ENCODE peak calls at places on chromosomes 3 and 15, in six cellular contexts. S is neural progenitor cell, F is NT2/D1, W is neuronal stem cell, R is heart left ventricle, L is IMR-90. O is an unnamed sample.
A peak's percentile ranks its signal among the peaks of the same experiment; 100 is the strongest.

GRCh38 chr3:116018651-116019050 is 395.3 kb downstream of the GAP43 start:
- DNase-seq in S (no peak), F (no peak), W (no peak), R (no peak), L (peak; percentile 45), O (no peak)

GRCh38 chr3:195224156-195224979 is 46.6 kb downstream of the XXYLT1 start:
- DNase-seq in S (no peak), F (no peak), W (no peak), R (peak; percentile 11), L (no peak), O (no peak)

GRCh38 chr3:63824309-63824708 is 5.2 kb downstream of the C3orf49 start:
- DNase-seq in S (no peak), F (no peak), W (no peak), R (no peak), L (peak; percentile 87), O (peak; percentile 55)

GRCh38 chr15:79661411-79661810 is 229.3 kb downstream of the MINAR1 start:
- DNase-seq in S (no peak), F (no peak), W (no peak), R (no peak), L (no peak), O (no peak)

GRCh38 chr15:40911139-40911538 is 16.9 kb downstream of the VPS18 start:
- DNase-seq in S (peak; percentile 59), F (peak; percentile 80), W (no peak), R (no peak), L (no peak), O (no peak)

GRCh38 chr15:59918994-59919951 is 84.8 kb upstream of the FOXB1 start:
- DNase-seq in S (no peak), F (no peak), W (no peak), R (no peak), L (peak; percentile 56), O (peak; percentile 82)

GRCh38 chr3:169562988-169563774 is 100.3 kb downstream of the MECOM start:
- DNase-seq in S (no peak), F (no peak), W (no peak), R (no peak), L (no peak), O (no peak)

GRCh38 chr3:152842423-152842822 is 7.5 kb downstream of the P2RY1 start:
- DNase-seq in S (no peak), F (no peak), W (no peak), R (no peak), L (no peak), O (no peak)

GRCh38 chr15:88623061-88623460 is 1.9 kb downstream of the AEN start:
- DNase-seq in S (no peak), F (no peak), W (no peak), R (no peak), L (peak; percentile 93), O (peak; percentile 81)

GRCh38 chr3:60584250-60584649 is 667.0 kb downstream of the FHIT start:
- DNase-seq in S (no peak), F (no peak), W (no peak), R (no peak), L (peak; percentile 76), O (no peak)

GRCh38 chr3:23819599-23820360 is 14.0 kb downstream of the UBE2E1 start:
- DNase-seq in S (peak; percentile 27), F (no peak), W (no peak), R (no peak), L (no peak), O (no peak)

GRCh38 chr3:188244395-188244861 is 90.5 kb downstream of the LPP start:
- DNase-seq in S (no peak), F (no peak), W (no peak), R (no peak), L (peak; percentile 76), O (peak; percentile 58)

GRCh38 chr3:37984596-37984995 is 6.0 kb upstream of the VILL start:
- DNase-seq in S (no peak), F (no peak), W (no peak), R (no peak), L (no peak), O (no peak)

GRCh38 chr15:85284497-85284896 is 95.9 kb upstream of the AKAP13 start:
- DNase-seq in S (no peak), F (no peak), W (no peak), R (no peak), L (no peak), O (no peak)

GRCh38 chr15:90530250-90531051 is 728 bp downstream of the CRTC3 start:
- DNase-seq in S (peak; percentile 55), F (no peak), W (peak; percentile 17), R (peak; percentile 57), L (peak; percentile 24), O (no peak)

GRCh38 chr3:133547432-133548041 is 25.9 kb upstream of the CDV3 start:
- DNase-seq in S (no peak), F (no peak), W (no peak), R (peak; percentile 24), L (peak; percentile 74), O (no peak)

GRCh38 chr15:33048255-33048654 is 146.3 kb downstream of the FMN1 start:
- DNase-seq in S (peak; percentile 45), F (no peak), W (peak; percentile 36), R (no peak), L (no peak), O (no peak)

GRCh38 chr3:121957674-121958419 is 63.6 kb downstream of the SLC15A2 start:
- DNase-seq in S (no peak), F (no peak), W (no peak), R (no peak), L (no peak), O (no peak)

GRCh38 chr3:23863060-23863459 is 53.7 kb downstream of the NKIRAS1 start:
- DNase-seq in S (no peak), F (no peak), W (no peak), R (no peak), L (peak; percentile 31), O (no peak)

GRCh38 chr3:113531826-113532697 is at the start of gene SIDT1:
- DNase-seq in S (peak; percentile 39), F (no peak), W (peak; percentile 21), R (peak; percentile 31), L (no peak), O (no peak)

GRCh38 chr15:84598993-84599392 is 1.8 kb upstream of the ZSCAN2 start:
- DNase-seq in S (peak; percentile 60), F (no peak), W (no peak), R (no peak), L (peak; percentile 66), O (peak; percentile 58)

GRCh38 chr15:98207928-98208327 is 247.4 kb downstream of the ARRDC4 start:
- DNase-seq in S (no peak), F (no peak), W (no peak), R (no peak), L (no peak), O (no peak)

GRCh38 chr3:59866076-59866475 is 816.3 kb upstream of the CFAP20DC start:
- DNase-seq in S (no peak), F (no peak), W (no peak), R (no peak), L (no peak), O (peak; percentile 13)

GRCh38 chr15:64155802-64156651 is 4.5 kb downstream of the SNX22 start:
- DNase-seq in S (no peak), F (no peak), W (no peak), R (no peak), L (no peak), O (no peak)
- H3K36me3 ChIP-seq in S (no peaks in the 10 kb centered on the region), F (peaks cover 67% of the 10 kb centered on the region), W (peaks cover 48% of the 10 kb centered on the region), R (no peaks in the 10 kb centered on the region), L (peaks cover 58% of the 10 kb centered on the region), O (peaks cover 66% of the 10 kb centered on the region)

GRCh38 chr3:11570789-11571495 is 72.8 kb downstream of the VGLL4 start:
- DNase-seq in S (no peak), F (no peak), W (no peak), R (no peak), L (no peak), O (peak; percentile 28)

GRCh38 chr3:11568503-11569155 is 75.1 kb downstream of the VGLL4 start:
- DNase-seq in S (no peak), F (no peak), W (no peak), R (peak; percentile 79), L (peak; percentile 93), O (peak; percentile 95)

GRCh38 chr3:11567516-11568467 is 75.9 kb downstream of the VGLL4 start:
- DNase-seq in S (no peak), F (no peak), W (no peak), R (no peak), L (peak; percentile 84), O (peak; percentile 79)

GRCh38 chr3:11570251-11570650 is 73.5 kb downstream of the VGLL4 start:
- DNase-seq in S (no peak), F (no peak), W (no peak), R (no peak), L (no peak), O (no peak)

DNA sequence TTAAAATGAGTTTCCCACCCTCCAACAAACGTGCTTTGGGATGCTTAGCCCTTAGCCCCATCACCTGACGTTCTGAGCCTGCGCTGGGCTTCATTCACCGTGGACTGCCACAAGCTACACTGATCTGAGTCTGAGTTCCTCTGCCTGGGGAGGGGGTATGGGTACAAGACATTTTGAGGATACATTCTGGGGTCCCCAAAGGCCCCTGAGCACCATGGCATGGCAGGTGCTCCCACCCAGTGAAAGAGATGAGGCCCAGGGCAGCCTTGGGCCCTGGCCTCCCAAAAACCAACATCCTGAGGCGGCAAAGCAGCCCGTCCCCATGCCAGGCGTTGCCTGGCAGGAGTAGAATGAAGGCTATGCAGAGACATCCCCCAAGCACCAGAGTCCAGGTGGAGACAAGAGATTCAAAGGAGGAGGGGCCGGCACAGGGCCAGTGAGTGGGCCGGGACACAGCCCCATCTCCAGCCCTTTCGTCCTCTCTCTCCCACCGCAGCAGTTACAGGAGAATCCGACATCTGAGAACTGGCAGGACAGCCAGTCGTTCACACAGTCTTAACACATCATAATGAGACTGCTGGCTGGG is 74.5 kb downstream of the VGLL4 start:
- DNase-seq in S (no peak), F (no peak), W (no peak), R (no peak), L (no peak), O (no peak)
- H3K36me3 ChIP-seq in S (no peaks in the 10 kb centered on the region), F (peaks cover 70% of the 10 kb centered on the region), W (peaks cover 13% of the 10 kb centered on the region), R (no peaks in the 10 kb centered on the region), L (peaks cover 42% of the 10 kb centered on the region), O (peaks cover 29% of the 10 kb centered on the region)

GRCh38 chr3:174168026-174168425 is 691.1 kb upstream of the NAALADL2 start:
- DNase-seq in S (no peak), F (no peak), W (no peak), R (no peak), L (no peak), O (no peak)

GRCh38 chr3:174168538-174169254 is 690.4 kb upstream of the NAALADL2 start:
- DNase-seq in S (no peak), F (no peak), W (no peak), R (no peak), L (no peak), O (no peak)

GRCh38 chr3:174170248-174170647 is 688.9 kb upstream of the NAALADL2 start:
- DNase-seq in S (no peak), F (no peak), W (no peak), R (no peak), L (peak; percentile 10), O (no peak)

DNA sequence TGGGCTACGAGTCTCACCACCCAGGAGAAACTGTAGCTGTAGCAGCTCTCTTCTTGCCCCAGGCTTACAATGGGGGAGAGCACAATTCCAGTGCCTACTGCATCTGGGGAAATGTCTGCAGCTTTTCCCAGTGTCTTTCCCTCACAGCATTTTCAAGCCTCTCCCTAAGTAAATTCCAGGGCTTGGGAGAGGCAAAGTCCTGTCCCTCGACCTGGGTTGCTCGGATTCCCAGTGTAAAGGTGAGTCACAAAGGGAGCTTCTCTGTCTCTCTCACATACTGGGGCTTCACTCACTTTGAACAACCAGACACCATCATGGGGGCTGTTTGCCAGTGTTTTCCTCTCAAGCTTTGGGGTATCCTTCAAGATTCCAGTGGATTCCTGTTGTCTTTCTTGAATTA is 689.4 kb upstream of the NAALADL2 start:
- DNase-seq in S (no peak), F (no peak), W (no peak), R (no peak), L (no peak), O (no peak)
- H3K36me3 ChIP-seq in S (no peaks in the 10 kb centered on the region), F (no peaks in the 10 kb centered on the region), W (no peaks in the 10 kb centered on the region), R (no peaks in the 10 kb centered on the region), L (no peaks in the 10 kb centered on the region), O (no peaks in the 10 kb centered on the region)

GRCh38 chr3:8507496-8507895 is 5.9 kb downstream of the LMCD1 start:
- DNase-seq in S (no peak), F (no peak), W (no peak), R (no peak), L (no peak), O (no peak)
- H3K36me3 ChIP-seq in S (no peaks in the 10 kb centered on the region), F (peaks cover 65% of the 10 kb centered on the region), W (no peaks in the 10 kb centered on the region), R (no peaks in the 10 kb centered on the region), L (peaks cover 4% of the 10 kb centered on the region), O (peaks cover 11% of the 10 kb centered on the region)